ENCODE peak calls at places on chromosomes 4 and X, in four cellular contexts. One of them, this sample, is unnamed.

GRCh38 chr4:61094854-61095598 is 105.1 kb upstream of the ADGRL3 start:
- DNase-seq in K562: no peak
- DNase-seq in GM12878: no peak
- DNase-seq in HepG2: no peak
- DNase-seq in this sample: no peak

GRCh38 chrX:16839224-16839851 is 30.8 kb downstream of the RBBP7 start:
- DNase-seq in K562: no peak
- DNase-seq in GM12878: no peak
- DNase-seq in HepG2: no peak
- DNase-seq in this sample: no peak

GRCh38 chr4:86595426-86595805 is 1.3 kb downstream of the PTPN13 start:
- DNase-seq in K562: no peak
- DNase-seq in GM12878: no peak
- DNase-seq in HepG2: no peak
- DNase-seq in this sample: no peak

GRCh38 chrX:31279359-31279758 is 207.5 kb upstream of the FTHL17 start:
- DNase-seq in K562: no peak
- DNase-seq in GM12878: no peak
- DNase-seq in HepG2: peak; percentile 18
- DNase-seq in this sample: no peak

GRCh38 chr4:122639181-122639580 is 18.3 kb upstream of the IL21 start:
- DNase-seq in K562: no peak
- DNase-seq in GM12878: no peak
- DNase-seq in HepG2: no peak
- DNase-seq in this sample: no peak

GRCh38 chr4:81052119-81053068 is 21.9 kb downstream of the BMP3 start:
- DNase-seq in K562: peak; percentile 42
- DNase-seq in GM12878: peak; percentile 91
- DNase-seq in HepG2: peak; percentile 51
- DNase-seq in this sample: peak; percentile 84

GRCh38 chr4:48205092-48205491 is 64.5 kb downstream of the TEC start:
- DNase-seq in K562: no peak
- DNase-seq in GM12878: no peak
- DNase-seq in HepG2: no peak
- DNase-seq in this sample: no peak

GRCh38 chr4:48017108-48017527 is 546 bp downstream of the NIPAL1 start:
- DNase-seq in K562: peak; percentile 58
- DNase-seq in GM12878: no peak
- DNase-seq in HepG2: no peak
- DNase-seq in this sample: peak; percentile 57

GRCh38 chrX:39149761-39150160 is 348.5 kb downstream of the MID1IP1 start:
- DNase-seq in K562: peak; percentile 49
- DNase-seq in GM12878: no peak
- DNase-seq in HepG2: peak; percentile 3
- DNase-seq in this sample: peak; percentile 71

GRCh38 chr4:20462426-20463175 is 210.9 kb downstream of the SLIT2 start:
- DNase-seq in K562: no peak
- DNase-seq in GM12878: no peak
- DNase-seq in HepG2: no peak
- DNase-seq in this sample: no peak

GRCh38 chr4:183852910-183853555 is 52.1 kb upstream of the STOX2 start:
- DNase-seq in K562: no peak
- DNase-seq in GM12878: no peak
- DNase-seq in HepG2: no peak
- DNase-seq in this sample: no peak

GRCh38 chrX:100802843-100803242 is 17.3 kb upstream of the CSTF2 start:
- DNase-seq in K562: no peak
- DNase-seq in GM12878: no peak
- DNase-seq in HepG2: no peak
- DNase-seq in this sample: no peak

GRCh38 chrX:18951032-18951431 is 32.9 kb downstream of the PHKA2 start:
- DNase-seq in K562: no peak
- DNase-seq in GM12878: no peak
- DNase-seq in HepG2: peak; percentile 22
- DNase-seq in this sample: peak; percentile 16

GRCh38 chrX:6021316-6022091 is 207.2 kb downstream of the NLGN4X start:
- DNase-seq in K562: no peak
- DNase-seq in GM12878: no peak
- DNase-seq in HepG2: peak; percentile 2
- DNase-seq in this sample: peak; percentile 50

GRCh38 chr4:118034061-118034785 is at the start of gene NDST3:
- DNase-seq in K562: no peak
- DNase-seq in GM12878: no peak
- DNase-seq in HepG2: peak; percentile 32
- DNase-seq in this sample: peak; percentile 69

GRCh38 chrX:2679534-2680485 is 11.3 kb upstream of the CD99 start:
- DNase-seq in K562: no peak
- DNase-seq in GM12878: no peak
- DNase-seq in HepG2: no peak
- DNase-seq in this sample: no peak

GRCh38 chrX:80293354-80293753 is 126.9 kb upstream of the TENT5D start:
- DNase-seq in K562: no peak
- DNase-seq in GM12878: no peak
- DNase-seq in HepG2: no peak
- DNase-seq in this sample: no peak

GRCh38 chr4:102606846-102607440 is 105.8 kb downstream of the NFKB1 start:
- DNase-seq in K562: no peak
- DNase-seq in GM12878: no peak
- DNase-seq in HepG2: no peak
- DNase-seq in this sample: no peak

GRCh38 chr4:165668694-165669093 is 204.3 kb upstream of the TLL1 start:
- DNase-seq in K562: no peak
- DNase-seq in GM12878: no peak
- DNase-seq in HepG2: no peak
- DNase-seq in this sample: no peak

GRCh38 chrX:47235691-47236103 is 2.9 kb downstream of the USP11 start:
- DNase-seq in K562: no peak
- DNase-seq in GM12878: no peak
- DNase-seq in HepG2: peak; percentile 69
- DNase-seq in this sample: no peak

GRCh38 chr4:39900966-39901365 is 76.7 kb downstream of the PDS5A start:
- DNase-seq in K562: no peak
- DNase-seq in GM12878: no peak
- DNase-seq in HepG2: no peak
- DNase-seq in this sample: no peak

GRCh38 chrX:53481093-53481492 is 46.9 kb upstream of the HSD17B10 start:
- DNase-seq in K562: peak; percentile 25
- DNase-seq in GM12878: no peak
- DNase-seq in HepG2: no peak
- DNase-seq in this sample: peak; percentile 38

GRCh38 chrX:20029728-20030127 is 38.9 kb upstream of the BCLAF3 start:
- DNase-seq in K562: no peak
- DNase-seq in GM12878: peak; percentile 2
- DNase-seq in HepG2: peak; percentile 82
- DNase-seq in this sample: no peak

DNA sequence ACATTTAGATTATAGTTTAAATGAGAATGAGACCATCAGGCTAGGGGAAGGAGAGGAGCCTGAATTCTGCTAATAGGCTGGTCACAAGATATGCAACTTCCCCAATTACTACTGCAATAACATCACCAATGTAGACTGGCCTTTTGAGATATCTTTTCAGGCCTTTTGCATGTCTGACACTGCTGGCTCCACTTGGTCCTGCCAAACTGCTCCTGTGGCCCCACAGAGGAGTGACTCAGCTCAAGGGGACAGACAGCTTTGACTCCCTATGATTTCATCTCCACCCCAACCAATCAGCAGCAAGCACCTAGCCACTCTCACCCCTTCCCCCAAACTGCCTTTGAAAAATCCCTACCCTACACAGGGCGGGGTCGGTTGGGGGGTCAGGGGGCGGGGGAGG is 22.8 kb downstream of the GPRIN3 start:
- DNase-seq in K562: no peak
- DNase-seq in GM12878: no peak
- DNase-seq in HepG2: no peak
- DNase-seq in this sample: no peak
- TF ChIP-seq ETV6 in K562: no peak
- TF ChIP-seq ETV6 in GM12878: no peak
- TF ChIP-seq ETV6 in HepG2: no peak
- TF ChIP-seq ETV6 in this sample: no peak

GRCh38 chrX:82677281-82677680 is 830.8 kb upstream of the POU3F4 start:
- DNase-seq in K562: no peak
- DNase-seq in GM12878: no peak
- DNase-seq in HepG2: no peak
- DNase-seq in this sample: no peak

DNA sequence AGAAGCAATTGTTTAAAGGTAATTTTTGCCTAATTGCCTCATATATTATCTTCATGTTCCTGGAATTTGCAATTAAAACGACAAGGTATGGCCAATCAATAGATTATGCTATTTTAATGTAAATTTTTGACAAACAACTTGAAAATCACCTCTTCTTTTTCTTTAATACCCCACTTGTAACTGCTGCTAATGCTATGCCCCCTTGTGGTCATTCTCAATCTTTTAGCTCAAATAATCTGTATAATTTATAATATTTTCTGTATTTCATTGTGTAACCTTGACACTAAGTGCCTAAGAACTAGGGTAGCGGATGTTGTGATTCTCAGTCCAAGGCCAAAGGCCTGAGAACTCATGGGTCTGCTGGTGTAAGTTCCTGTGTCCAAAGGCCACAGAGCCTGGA is 831.7 kb upstream of the POU3F4 start:
- DNase-seq in K562: no peak
- DNase-seq in GM12878: no peak
- DNase-seq in HepG2: no peak
- DNase-seq in this sample: no peak
- TF ChIP-seq ETV6 in K562: no peak
- TF ChIP-seq ETV6 in GM12878: no peak
- TF ChIP-seq ETV6 in HepG2: no peak
- TF ChIP-seq ETV6 in this sample: no peak

GRCh38 chrX:12899506-12899905 is 6.9 kb upstream of the TLR8 start:
- DNase-seq in K562: no peak
- DNase-seq in GM12878: no peak
- DNase-seq in HepG2: no peak
- DNase-seq in this sample: no peak
- TF ChIP-seq ETV6 in K562: no peak
- TF ChIP-seq ETV6 in GM12878: no peak
- TF ChIP-seq ETV6 in HepG2: no peak
- TF ChIP-seq ETV6 in this sample: no peak

GRCh38 chr4:180909279-180909678 is 1333.9 kb upstream of the TENM3 start:
- DNase-seq in K562: no peak
- DNase-seq in GM12878: no peak
- DNase-seq in HepG2: no peak
- DNase-seq in this sample: peak; percentile 46
- TF ChIP-seq ETV6 in K562: no peak
- TF ChIP-seq ETV6 in GM12878: no peak
- TF ChIP-seq ETV6 in HepG2: no peak
- TF ChIP-seq ETV6 in this sample: no peak

GRCh38 chrX:33133320-33133719 is 78.0 kb downstream of the DMD start:
- DNase-seq in K562: no peak
- DNase-seq in GM12878: no peak
- DNase-seq in HepG2: no peak
- DNase-seq in this sample: no peak
- TF ChIP-seq ETV6 in K562: no peak
- TF ChIP-seq ETV6 in GM12878: no peak
- TF ChIP-seq ETV6 in HepG2: no peak
- TF ChIP-seq ETV6 in this sample: no peak